ENCODE peak calls at places on chromosomes 5 and 9, in four cellular contexts. One of them, this sample, is unnamed.

GRCh38 chr9:97362777-97363545 is 48.9 kb upstream of the TDRD7 start:
- DNase-seq in astrocyte of the cerebellum: no peak
- DNase-seq in OCI-M1: peak
- DNase-seq in AG20443: no peak
- DNase-seq in this sample: no peak

GRCh38 chr5:172870261-172870806 is 36.3 kb downstream of the ERGIC1 start:
- DNase-seq in astrocyte of the cerebellum: peak
- DNase-seq in AG20443: peak
- DNase-seq in OCI-M1: no peak
- DNase-seq in this sample: peak

GRCh38 chr5:71699751-71700150 is 19.3 kb upstream of the CARTPT start:
- DNase-seq in OCI-M1: no peak
- DNase-seq in AG20443: no peak
- DNase-seq in astrocyte of the cerebellum: no peak
- DNase-seq in this sample: no peak

GRCh38 chr9:4862506-4863250 is 69.9 kb downstream of the RCL1 start:
- DNase-seq in astrocyte of the cerebellum: no peak
- DNase-seq in AG20443: no peak
- DNase-seq in OCI-M1: peak
- DNase-seq in this sample: peak

GRCh38 chr5:14665110-14665822 is 748 bp downstream of the OTULIN start:
- DNase-seq in AG20443: peak
- DNase-seq in astrocyte of the cerebellum: no peak
- DNase-seq in OCI-M1: peak
- DNase-seq in this sample: peak

GRCh38 chr5:160500776-160501175 is 79.1 kb downstream of the PTTG1 start:
- DNase-seq in OCI-M1: no peak
- DNase-seq in astrocyte of the cerebellum: no peak
- DNase-seq in AG20443: no peak
- DNase-seq in this sample: no peak

GRCh38 chr5:148427370-148428042 is 43.7 kb downstream of the FBXO38 start:
- DNase-seq in OCI-M1: no peak
- DNase-seq in astrocyte of the cerebellum: no peak
- DNase-seq in AG20443: no peak
- DNase-seq in this sample: no peak

GRCh38 chr5:21834863-21835262 is 1018.3 kb downstream of the CDH12 start:
- DNase-seq in OCI-M1: peak
- DNase-seq in AG20443: no peak
- DNase-seq in astrocyte of the cerebellum: no peak
- DNase-seq in this sample: no peak

GRCh38 chr9:87007711-87008360 is 60.5 kb upstream of the GAS1 start:
- DNase-seq in OCI-M1: no peak
- DNase-seq in AG20443: peak
- DNase-seq in astrocyte of the cerebellum: no peak
- DNase-seq in this sample: peak

GRCh38 chr9:89595646-89596045 is 9.2 kb upstream of the GADD45G start:
- DNase-seq in AG20443: no peak
- DNase-seq in astrocyte of the cerebellum: no peak
- DNase-seq in OCI-M1: no peak
- DNase-seq in this sample: no peak

GRCh38 chr9:18296702-18297531 is 177.0 kb upstream of the ADAMTSL1 start:
- DNase-seq in astrocyte of the cerebellum: peak
- DNase-seq in OCI-M1: peak
- DNase-seq in AG20443: peak
- DNase-seq in this sample: peak

GRCh38 chr5:118068886-118069285 is 919.5 kb downstream of the DTWD2 start:
- DNase-seq in astrocyte of the cerebellum: no peak
- DNase-seq in OCI-M1: no peak
- DNase-seq in AG20443: no peak
- DNase-seq in this sample: no peak

GRCh38 chr5:78534148-78535009 is 114.2 kb downstream of the LHFPL2 start:
- DNase-seq in OCI-M1: no peak
- DNase-seq in astrocyte of the cerebellum: no peak
- DNase-seq in AG20443: no peak
- DNase-seq in this sample: peak

GRCh38 chr5:164301136-164301535 is 795.7 kb downstream of the MAT2B start:
- DNase-seq in AG20443: no peak
- DNase-seq in OCI-M1: no peak
- DNase-seq in astrocyte of the cerebellum: no peak
- DNase-seq in this sample: no peak

GRCh38 chr9:72579190-72579589 is 57.8 kb downstream of the TMC1 start:
- DNase-seq in astrocyte of the cerebellum: no peak
- DNase-seq in AG20443: no peak
- DNase-seq in OCI-M1: peak
- DNase-seq in this sample: peak

GRCh38 chr5:80957031-80957761 is 3.0 kb upstream of the RASGRF2 start:
- DNase-seq in OCI-M1: no peak
- DNase-seq in AG20443: no peak
- DNase-seq in astrocyte of the cerebellum: peak
- DNase-seq in this sample: no peak

GRCh38 chr9:109934499-109935214 is 154.7 kb downstream of the PALM2AKAP2 start:
- DNase-seq in OCI-M1: no peak
- DNase-seq in AG20443: no peak
- DNase-seq in astrocyte of the cerebellum: no peak
- DNase-seq in this sample: peak

GRCh38 chr5:123515904-123516303 is 3.9 kb downstream of the CSNK1G3 start:
- DNase-seq in AG20443: no peak
- DNase-seq in OCI-M1: no peak
- DNase-seq in astrocyte of the cerebellum: no peak
- DNase-seq in this sample: no peak

GRCh38 chr5:42759456-42759855 is 2.8 kb downstream of the CCDC152 start:
- DNase-seq in AG20443: no peak
- DNase-seq in OCI-M1: no peak
- DNase-seq in astrocyte of the cerebellum: no peak
- DNase-seq in this sample: no peak

GRCh38 chr9:18542837-18543405 is 69.0 kb downstream of the ADAMTSL1 start:
- DNase-seq in OCI-M1: no peak
- DNase-seq in AG20443: peak
- DNase-seq in astrocyte of the cerebellum: no peak
- DNase-seq in this sample: no peak

GRCh38 chr9:126986506-126986951 is 71.9 kb downstream of the RALGPS1 start:
- DNase-seq in OCI-M1: no peak
- DNase-seq in AG20443: no peak
- DNase-seq in astrocyte of the cerebellum: no peak
- DNase-seq in this sample: peak

GRCh38 chr5:125541085-125541484 is 794.6 kb upstream of the ZNF608 start:
- DNase-seq in AG20443: no peak
- DNase-seq in astrocyte of the cerebellum: no peak
- DNase-seq in OCI-M1: no peak
- DNase-seq in this sample: no peak

GRCh38 chr5:73834693-73835092 is 208.7 kb downstream of the ARHGEF28 start:
- DNase-seq in OCI-M1: no peak
- DNase-seq in AG20443: no peak
- DNase-seq in astrocyte of the cerebellum: no peak
- DNase-seq in this sample: no peak

GRCh38 chr9:16106211-16106610 is 553.4 kb downstream of the CCDC171 start:
- DNase-seq in AG20443: no peak
- DNase-seq in astrocyte of the cerebellum: no peak
- DNase-seq in OCI-M1: no peak
- DNase-seq in this sample: no peak

GRCh38 chr5:43642428-43642827 is 39.4 kb downstream of the NNT start:
- DNase-seq in astrocyte of the cerebellum: no peak
- DNase-seq in AG20443: no peak
- DNase-seq in OCI-M1: peak
- DNase-seq in this sample: no peak